ENCODE peak calls at places on chromosomes 13 and 19, in eight cellular contexts. I is K562, H is kidney, G is psoas muscle, S is adrenal gland, N is brain microvascular endothelial cell, T is body of pancreas, C is transverse colon. R is an unnamed sample.

GRCh38 chr19:35031072-35031881 is 1.0 kb downstream of the SCN1B start:
- DNase-seq in I (peak; percentile 48), H (no peak), G (peak; percentile 87), S (no peak), N (no peak), T (no peak), C (no peak), R (no peak)

GRCh38 chr19:10120538-10121198 is 969 bp upstream of the EIF3G start:
- DNase-seq in I (no peak), H (no peak), G (no peak), S (no peak), N (peak; percentile 74), T (no peak), C (no peak), R (no peak)

GRCh38 chr19:42250666-42251531 is 4.0 kb downstream of the ERF start:
- DNase-seq in I (no peak), H (peak; percentile 81), G (no peak), S (peak; percentile 74), N (no peak), T (peak; percentile 30), C (no peak), R (no peak)

GRCh38 chr13:19782049-19782726 is 557 bp downstream of the PSPC1 start:
- DNase-seq in I (peak; percentile 37), H (peak; percentile 89), G (peak; percentile 79), S (peak; percentile 79), N (peak; percentile 36), T (peak; percentile 70), C (peak; percentile 61), R (peak; percentile 34)

GRCh38 chr19:8005534-8006256 is at the start of gene ELAVL1:
- DNase-seq in I (peak; percentile 94), H (peak; percentile 96), G (peak; percentile 95), S (peak; percentile 92), N (peak; percentile 63), T (peak; percentile 90), C (peak; percentile 92), R (peak; percentile 86)

GRCh38 chr19:46221981-46222610 is 7.4 kb upstream of the IGFL1 start:
- DNase-seq in I (no peak), H (peak; percentile 81), G (peak; percentile 87), S (peak; percentile 95), N (peak; percentile 31), T (peak; percentile 47), C (no peak), R (peak; percentile 86)

GRCh38 chr19:9811139-9811538 is 7.7 kb downstream of the FBXL12 start:
- DNase-seq in I (no peak), H (no peak), G (no peak), S (no peak), N (no peak), T (no peak), C (no peak), R (no peak)

GRCh38 chr13:109783447-109783814 is 3.0 kb downstream of the IRS2 start:
- DNase-seq in I (no peak), H (no peak), G (peak; percentile 54), S (no peak), N (no peak), T (no peak), C (no peak), R (no peak)

GRCh38 chr13:46831588-46832194 is 34.7 kb upstream of the ESD start:
- DNase-seq in I (peak; percentile 57), H (no peak), G (no peak), S (peak; percentile 58), N (peak; percentile 46), T (peak; percentile 11), C (peak; percentile 20), R (peak; percentile 10)

GRCh38 chr19:32313866-32314265 is 31.5 kb upstream of the ZNF507 start:
- DNase-seq in I (no peak), H (no peak), G (no peak), S (no peak), N (no peak), T (no peak), C (no peak), R (no peak)

GRCh38 chr19:14093117-14093784 is 2.7 kb upstream of the SAMD1 start:
- DNase-seq in I (no peak), H (no peak), G (no peak), S (no peak), N (no peak), T (no peak), C (no peak), R (no peak)

GRCh38 chr19:14091086-14091884 is 734 bp upstream of the SAMD1 start:
- DNase-seq in I (peak; percentile 79), H (peak; percentile 95), G (no peak), S (peak; percentile 78), N (peak; percentile 41), T (peak; percentile 45), C (peak; percentile 89), R (no peak)

GRCh38 chr19:14090509-14091085 is at the start of gene SAMD1:
- DNase-seq in I (peak; percentile 96), H (peak; percentile 98), G (peak; percentile 96), S (peak; percentile 94), N (peak; percentile 67), T (peak; percentile 94), C (peak; percentile 93), R (peak; percentile 90)

GRCh38 chr19:14089662-14090508 is 666 bp downstream of the SAMD1 start:
- DNase-seq in I (peak; percentile 76), H (peak; percentile 87), G (peak; percentile 74), S (no peak), N (peak; percentile 35), T (peak; percentile 49), C (peak; percentile 63), R (no peak)

GRCh38 chr19:14091885-14092462 is 1.4 kb upstream of the SAMD1 start:
- DNase-seq in I (peak; percentile 57), H (no peak), G (no peak), S (no peak), N (no peak), T (no peak), C (no peak), R (no peak)
- TF ChIP-seq CTCF in I (peak; percentile 36), H (no peak), G (no peak), S (no peak), N (no peak), T (no peak), C (no peak), R (no peak)

GRCh38 chr13:39777021-39777420 is 121.6 kb downstream of the COG6 start:
- DNase-seq in I (no peak), H (no peak), G (no peak), S (no peak), N (peak; percentile 35), T (no peak), C (no peak), R (no peak)
- H3K27ac ChIP-seq in I (no peak overlapping the region), H (no peak overlapping the region), G (no peak overlapping the region), S (no peak overlapping the region), N (peak overlapping the region; percentile 95), T (no peak overlapping the region), C (no peak overlapping the region), R (no peak overlapping the region)

DNA sequence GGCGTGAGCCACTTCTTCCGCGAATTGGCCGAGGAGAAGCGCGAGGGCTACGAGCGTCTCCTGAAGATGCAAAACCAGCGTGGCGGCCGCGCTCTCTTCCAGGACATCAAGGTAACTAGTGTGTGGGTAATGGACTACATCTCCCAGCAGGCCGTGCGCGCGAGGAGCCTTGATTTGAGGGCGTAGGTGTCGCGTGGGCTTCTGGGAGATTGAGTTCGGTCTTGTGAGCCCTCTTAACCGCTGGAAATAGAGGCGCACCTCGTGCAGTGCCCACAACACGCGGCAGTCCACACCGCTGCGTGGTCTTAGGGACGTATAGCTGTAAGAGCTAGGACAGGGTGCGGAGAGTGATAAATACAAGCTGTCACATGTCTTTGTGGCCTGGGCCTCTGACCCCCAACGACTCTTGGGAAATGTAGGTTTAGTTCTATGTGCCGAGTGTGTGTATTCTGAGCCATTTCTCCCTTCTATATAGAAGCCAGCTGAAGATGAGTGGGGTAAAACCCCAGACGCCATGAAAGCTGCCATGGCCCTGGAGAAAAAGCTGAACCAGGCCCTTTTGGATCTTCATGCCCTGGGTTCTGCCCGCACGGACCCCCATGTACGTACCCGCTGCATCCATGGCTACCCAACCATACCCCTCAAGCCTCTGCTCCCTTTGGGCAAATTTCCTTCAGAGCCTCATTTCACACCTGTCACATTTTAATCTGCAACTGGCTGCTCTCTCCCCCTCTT is 864 bp downstream of the FTL start:
- DNase-seq in I (peak; percentile 88), H (peak; percentile 96), G (peak; percentile 94), S (peak; percentile 96), N (peak; percentile 76), T (peak; percentile 90), C (peak; percentile 90), R (peak; percentile 91)
- H3K36me3 ChIP-seq in I (peaks cover 52% of the 10 kb centered on the region), H (peaks cover 46% of the 10 kb centered on the region), G (no peaks in the 10 kb centered on the region), S (no peaks in the 10 kb centered on the region), N (peaks cover 53% of the 10 kb centered on the region), T (no peaks in the 10 kb centered on the region), C (no peaks in the 10 kb centered on the region), R (peaks cover 5% of the 10 kb centered on the region)

DNA sequence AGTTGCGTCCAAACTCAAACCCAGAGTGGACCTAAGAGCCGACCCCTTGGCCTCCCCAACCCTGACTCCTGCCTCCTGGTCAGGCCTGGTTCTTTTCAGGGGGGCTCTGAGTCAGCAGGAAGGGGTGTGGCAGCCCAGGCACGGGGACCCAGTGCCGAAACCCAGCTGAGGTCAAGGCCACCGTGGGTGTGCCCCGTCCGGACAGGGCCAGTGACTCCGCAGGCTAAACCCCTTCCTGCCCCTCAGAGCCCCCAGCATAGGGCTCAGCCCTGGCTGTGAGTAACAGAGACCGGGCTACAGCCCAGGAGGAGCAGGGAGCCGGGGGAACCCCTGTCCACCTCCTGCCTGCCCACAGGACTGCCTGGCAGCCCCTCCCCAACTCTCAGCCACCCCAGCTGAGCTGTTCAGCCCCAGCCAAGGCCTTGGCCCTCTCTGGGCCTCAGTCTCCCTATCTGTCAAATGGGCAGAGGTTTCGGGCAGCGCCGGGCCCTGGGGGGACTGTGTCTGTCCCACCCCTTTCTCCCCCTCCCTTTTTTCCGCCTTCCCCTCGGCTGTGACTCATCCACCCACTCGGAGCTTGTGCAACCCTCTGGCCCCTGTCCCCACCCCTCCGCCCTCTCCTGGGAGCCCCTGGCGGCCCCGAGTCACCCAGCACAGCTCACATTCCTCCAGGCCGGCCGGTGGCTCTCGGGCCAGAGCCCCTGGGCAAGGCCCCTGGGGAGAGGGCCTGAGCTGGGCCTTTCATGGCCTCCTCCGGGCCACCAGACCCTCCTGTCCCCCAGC is 8.6 kb downstream of the ZBTB7A start:
- DNase-seq in I (peak; percentile 90), H (peak; percentile 97), G (peak; percentile 97), S (peak; percentile 96), N (peak; percentile 80), T (peak; percentile 83), C (peak; percentile 87), R (peak; percentile 51)
- TF ChIP-seq CTCF in I (no peak), H (no peak), G (no peak), S (no peak), N (peak; percentile 54), T (no peak), C (peak; percentile 32), R (no peak)